ENCODE peak calls at places on chromosomes 1 and 21, in five cellular contexts. U is brain microvascular endothelial cell, W is cardiac muscle cell, H is HFF-Myc, C is tibial artery. Y is an unnamed sample.

GRCh38 chr1:171911506-171911905 is 70.2 kb downstream of the DNM3 start:
- DNase-seq in W (peak; percentile 49), C (no peak), U (no peak), H (no peak), Y (no peak)

GRCh38 chr1:236603896-236604217 is 459 bp downstream of the HEATR1 start:
- DNase-seq in U (peak; percentile 37), H (no peak), W (no peak), C (no peak), Y (no peak)

GRCh38 chr1:90104941-90105593 is 110.2 kb downstream of the ZNF326 start:
- DNase-seq in H (no peak), U (no peak), C (no peak), W (no peak), Y (no peak)

GRCh38 chr1:194466706-194467105 is 1280.3 kb upstream of the B3GALT2 start:
- DNase-seq in H (no peak), U (peak; percentile 4), C (no peak), W (peak; percentile 24), Y (no peak)

GRCh38 chr1:52296345-52296744 is 69.7 kb downstream of the CC2D1B start:
- DNase-seq in U (peak; percentile 46), H (peak; percentile 36), W (peak; percentile 27), C (no peak), Y (peak; percentile 24)

GRCh38 chr1:231139125-231139649 is 22.7 kb upstream of the TRIM67 start:
- DNase-seq in H (peak; percentile 67), U (peak; percentile 71), W (no peak), C (no peak), Y (peak; percentile 17)

GRCh38 chr1:240237305-240237721 is 145.6 kb downstream of the FMN2 start:
- DNase-seq in C (no peak), W (peak; percentile 69), H (peak; percentile 54), U (peak; percentile 66), Y (peak; percentile 61)

GRCh38 chr21:37087188-37087587 is 14.1 kb downstream of the TTC3 start:
- DNase-seq in C (no peak), U (peak; percentile 47), W (peak; percentile 5), H (no peak), Y (peak; percentile 24)

GRCh38 chr1:186042216-186042615 is 308.0 kb downstream of the HMCN1 start:
- DNase-seq in U (peak; percentile 12), W (no peak), C (no peak), H (no peak), Y (no peak)

GRCh38 chr1:13725714-13726175 is 25.8 kb downstream of the PRDM2 start:
- DNase-seq in U (peak; percentile 54), C (no peak), H (no peak), W (peak; percentile 45), Y (peak; percentile 49)

GRCh38 chr1:2534775-2535387 is 4.8 kb upstream of the HES5 start:
- DNase-seq in H (no peak), U (no peak), C (no peak), W (no peak), Y (no peak)

DNA sequence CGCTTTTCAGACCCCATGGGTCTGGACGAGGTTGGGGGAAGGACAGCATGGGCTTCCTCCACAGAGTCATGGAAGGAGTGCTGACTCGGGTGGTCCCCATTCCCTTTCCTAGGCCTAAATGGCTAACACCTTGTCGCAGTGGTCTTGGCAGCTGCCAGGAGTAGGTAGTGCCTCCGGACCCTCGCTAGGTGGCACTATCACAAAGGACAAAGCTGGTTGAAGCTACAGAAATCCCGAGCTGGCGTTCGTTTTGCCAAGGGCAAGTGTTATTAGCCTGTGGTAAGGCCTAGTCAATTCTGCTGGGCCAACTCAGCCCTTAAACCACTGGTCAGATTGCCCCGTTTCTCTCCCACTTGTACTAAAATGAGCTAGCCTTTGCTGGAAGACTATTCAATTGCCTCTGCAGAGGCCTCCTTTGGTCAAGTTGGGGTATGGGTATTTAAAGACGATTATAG is 1.1 kb upstream of the UBE2Q1 start:
- DNase-seq in U (peak; percentile 87), H (peak; percentile 88), W (peak; percentile 94), C (peak; percentile 92), Y (peak; percentile 82)
- TF ChIP-seq CTCF in U (peak; percentile 95), H (peak; percentile 90), W (peak; percentile 92), C (peak; percentile 92), Y (peak; percentile 94)

GRCh38 chr1:45643978-45644377 is 20.1 kb upstream of the CCDC17 start:
- DNase-seq in C (no peak), W (no peak), U (no peak), H (no peak), Y (no peak)
- TF ChIP-seq CTCF in C (no peak), W (no peak), U (peak; percentile 25), H (no peak), Y (peak; percentile 10)

DNA sequence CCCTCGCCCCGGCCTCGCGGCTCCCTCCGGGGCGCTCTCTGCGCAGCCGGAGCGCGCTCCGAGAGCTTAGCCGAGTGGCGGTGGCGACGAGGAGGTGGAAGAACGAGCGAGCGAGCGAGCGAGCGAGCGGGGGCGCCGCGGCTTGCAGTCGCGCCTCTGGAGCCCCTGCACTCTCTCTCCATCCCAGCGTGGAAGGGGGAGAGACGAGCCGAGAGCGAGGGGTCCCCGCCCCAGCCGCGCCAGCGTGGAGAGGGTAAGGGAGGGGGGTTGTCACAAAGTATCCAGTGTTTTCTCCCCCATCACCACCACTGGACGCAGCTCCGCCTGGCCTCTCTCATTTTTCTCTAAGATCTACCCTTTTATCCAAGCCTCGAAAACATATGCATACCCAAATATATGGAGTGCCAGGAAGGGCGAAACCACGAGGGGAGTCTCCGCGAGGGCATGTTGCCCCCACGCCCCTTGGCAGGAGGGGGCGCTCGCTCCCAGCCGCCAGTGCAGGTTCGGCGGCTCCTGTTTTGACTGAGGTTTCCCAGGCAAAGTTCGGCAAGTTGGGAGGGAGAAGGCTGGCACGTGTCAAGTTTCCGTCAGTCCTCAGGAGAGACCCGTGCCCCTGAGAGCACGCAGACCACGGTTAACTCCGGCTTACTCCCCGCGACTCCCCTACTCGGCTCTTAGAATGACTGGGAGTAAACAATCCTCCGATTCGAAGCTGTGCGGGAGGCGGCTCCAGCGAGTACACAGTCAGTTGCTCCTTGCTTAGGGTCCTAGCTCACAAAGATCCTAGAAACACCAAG is 569 bp upstream of the DAB1 start:
- DNase-seq in W (peak; percentile 86), H (peak; percentile 5), U (peak; percentile 15), C (no peak), Y (no peak)
- TF ChIP-seq CTCF in W (peak; percentile 61), H (peak; percentile 92), U (peak; percentile 79), C (peak; percentile 15), Y (peak; percentile 90)

DNA sequence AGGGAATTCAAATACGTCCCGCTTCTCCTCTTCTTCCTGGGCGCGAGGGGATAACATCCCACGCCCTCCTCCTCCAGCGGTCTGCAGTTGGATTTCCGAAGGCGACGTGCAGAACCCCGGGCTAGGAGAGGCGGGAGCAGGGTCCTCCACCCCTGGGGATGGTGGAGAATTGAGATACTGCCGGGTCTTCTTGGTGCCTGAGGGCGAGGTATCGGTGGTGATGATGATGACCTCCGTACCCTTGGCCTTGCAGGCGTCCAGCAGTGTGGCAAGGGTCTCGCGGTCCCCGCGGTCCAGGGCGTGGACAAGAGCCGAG is 3.2 kb upstream of the LIX1L start:
- DNase-seq in U (no peak), W (no peak), H (no peak), C (no peak), Y (no peak)
- TF ChIP-seq CTCF in U (no peak), W (no peak), H (no peak), C (no peak), Y (no peak)

DNA sequence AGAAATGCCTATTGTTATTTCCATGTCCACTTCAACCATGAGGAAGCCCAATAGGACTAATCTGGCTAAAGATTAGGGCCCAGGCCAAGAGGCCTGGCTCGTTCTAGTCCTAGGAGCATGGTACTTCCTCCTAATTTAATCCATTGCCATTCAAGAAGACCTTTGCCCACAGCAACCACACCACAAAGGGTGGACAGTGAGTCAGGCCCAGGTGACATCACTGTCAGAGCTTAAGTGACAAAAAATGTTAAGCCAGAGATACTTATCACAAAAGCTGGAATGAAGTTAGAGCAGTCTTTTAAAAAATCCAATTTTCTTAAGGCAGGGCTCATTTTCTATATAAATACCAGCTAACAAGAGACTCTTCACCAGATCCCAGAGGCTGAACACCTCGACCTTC is at the start of gene SPRR3:
- DNase-seq in W (no peak), U (no peak), C (no peak), H (no peak), Y (no peak)
- TF ChIP-seq CTCF in W (no peak), U (no peak), C (no peak), H (no peak), Y (no peak)

GRCh38 chr1:37741662-37742061 is 23.3 kb downstream of the EPHA10 start:
- DNase-seq in C (peak; percentile 5), H (no peak), W (no peak), U (no peak), Y (no peak)
- TF ChIP-seq CTCF in C (no peak), H (no peak), W (no peak), U (no peak), Y (no peak)

GRCh38 chr21:19340303-19340702 is 936.7 kb upstream of the TMPRSS15 start:
- DNase-seq in C (no peak), U (no peak), W (no peak), H (no peak), Y (no peak)
- TF ChIP-seq CTCF in C (no peak), U (no peak), W (no peak), H (no peak), Y (no peak)

GRCh38 chr1:198156745-198157240 is at the start of gene NEK7:
- DNase-seq in H (no peak), U (peak; percentile 77), C (peak; percentile 93), W (peak; percentile 89), Y (no peak)
- TF ChIP-seq CTCF in H (no peak), U (no peak), C (no peak), W (no peak), Y (no peak)

Y was measured in AG09309.